ENCODE peak calls at places on chromosomes 13 and 19, in four cellular contexts. T is AG09309, R is brain microvascular endothelial cell, B is endothelial cell. E is an unnamed sample.

GRCh38 chr13:72689181-72689696 is 38.2 kb downstream of the MZT1 start:
- DNase-seq in T (no peak), B (no peak), R (no peak), E (no peak)

GRCh38 chr13:84649853-84650252 is 767.6 kb upstream of the SLITRK1 start:
- DNase-seq in B (no peak), T (no peak), R (no peak), E (no peak)

GRCh38 chr13:91311491-91311890 is 36.0 kb upstream of the MIR17HG start:
- DNase-seq in B (no peak), R (no peak), T (no peak), E (no peak)

GRCh38 chr19:53945441-53945840 is 17.3 kb upstream of the CACNG8 start:
- DNase-seq in T (no peak), B (peak), R (peak), E (no peak)

GRCh38 chr19:21084343-21084742 is 2.3 kb downstream of the ZNF714 start:
- DNase-seq in B (no peak), T (peak), R (peak), E (no peak)

GRCh38 chr19:48591021-48591420 is 15.5 kb upstream of the SPACA4 start:
- DNase-seq in R (no peak), T (no peak), B (no peak), E (no peak)

GRCh38 chr13:45162821-45163220 is 38.0 kb downstream of the KCTD4 start:
- DNase-seq in B (no peak), R (peak), T (peak), E (no peak)

GRCh38 chr19:1490311-1491113 is at the start of gene PCSK4:
- DNase-seq in R (peak), T (peak), B (peak), E (peak)

GRCh38 chr19:48726573-48726972 is 7.0 kb upstream of the MAMSTR start:
- DNase-seq in T (no peak), B (no peak), R (no peak), E (no peak)

GRCh38 chr13:108120332-108120731 is 95.0 kb downstream of the LIG4 start:
- DNase-seq in T (no peak), B (no peak), R (no peak), E (no peak)

GRCh38 chr13:36432106-36432544 is at the start of gene CCNA1:
- DNase-seq in B (peak), T (no peak), R (no peak), E (peak)

GRCh38 chr19:53057904-53058579 is 13.5 kb downstream of the ERVV-2 start:
- DNase-seq in B (peak), R (no peak), T (no peak), E (peak)

GRCh38 chr13:110352735-110353134 is 45.7 kb downstream of the COL4A2 start:
- DNase-seq in T (no peak), B (peak), R (no peak), E (no peak)

GRCh38 chr19:4393947-4394590 is 6.3 kb downstream of the SH3GL1 start:
- DNase-seq in T (no peak), B (no peak), R (no peak), E (no peak)

GRCh38 chr19:6214881-6215541 is 64.8 kb downstream of the MLLT1 start:
- DNase-seq in B (no peak), R (no peak), T (no peak), E (no peak)

GRCh38 chr13:33543631-33544030 is 258.1 kb upstream of the STARD13 start:
- DNase-seq in B (no peak), R (no peak), T (no peak), E (no peak)

GRCh38 chr13:31119966-31120733 is 41.6 kb downstream of the HSPH1 start:
- DNase-seq in R (no peak), B (no peak), T (no peak), E (no peak)

GRCh38 chr19:12647490-12648071 is 19.0 kb downstream of the MAN2B1 start:
- DNase-seq in T (no peak), B (no peak), R (peak), E (no peak)

GRCh38 chr19:45553464-45553863 is 31.1 kb downstream of the OPA3 start:
- DNase-seq in T (no peak), R (no peak), B (peak), E (peak)

GRCh38 chr13:34863360-34864135 is 78.5 kb upstream of the NBEA start:
- DNase-seq in T (peak), R (peak), B (no peak), E (no peak)

GRCh38 chr19:38004505-38005223 is 97.7 kb downstream of the SIPA1L3 start:
- DNase-seq in T (peak), B (peak), R (peak), E (peak)

GRCh38 chr13:49421391-49421790 is 22.5 kb downstream of the CAB39L start:
- DNase-seq in T (no peak), R (no peak), B (peak), E (no peak)

GRCh38 chr19:16001481-16002312 is 52.9 kb downstream of the OR10H4 start:
- DNase-seq in B (no peak), T (no peak), R (peak), E (no peak)

GRCh38 chr13:39612023-39612637 is 9.1 kb upstream of the LHFPL6 start:
- DNase-seq in B (peak), T (peak), R (peak), E (peak)

GRCh38 chr13:93298741-93299140 is 72.1 kb downstream of the GPC6 start:
- DNase-seq in B (no peak), T (peak), R (no peak), E (no peak)

GRCh38 chr19:49932731-49933131 is 3.4 kb upstream of the NUP62 start:
- DNase-seq in B (no peak), T (no peak), R (no peak), E (no peak)

GRCh38 chr13:24119593-24120508 is 40.7 kb upstream of the SPATA13 start:
- DNase-seq in B (peak), R (no peak), T (no peak), E (no peak)

GRCh38 chr13:105327727-105328126 is 1207.7 kb downstream of the EFNB2 start:
- DNase-seq in T (no peak), R (peak), B (no peak), E (no peak)

GRCh38 chr19:12047868-12048267 is 4.9 kb downstream of the ZNF878 start:
- DNase-seq in T (no peak), B (no peak), R (no peak), E (no peak)

GRCh38 chr13:31201341-31202024 is 1.7 kb downstream of the B3GLCT start:
- DNase-seq in T (no peak), R (peak), B (no peak), E (no peak)

GRCh38 chr13:26423634-26424033 is 133.8 kb upstream of the WASF3 start:
- DNase-seq in B (no peak), T (no peak), R (no peak), E (no peak)

GRCh38 chr13:110644892-110645521 is 29.7 kb downstream of the NAXD start:
- DNase-seq in T (peak), R (peak), B (peak), E (peak)

GRCh38 chr13:66068683-66069082 is 1161.5 kb downstream of the PCDH9 start:
- DNase-seq in T (no peak), B (no peak), R (no peak), E (no peak)

GRCh38 chr19:55156202-55157063 is 1.1 kb downstream of the TNNI3 start:
- DNase-seq in T (no peak), B (peak), R (peak), E (peak)

GRCh38 chr19:50417138-50417849 is 1.4 kb upstream of the SPIB start:
- DNase-seq in B (no peak), R (no peak), T (no peak), E (no peak)

GRCh38 chr13:99959127-99959529 is 12.4 kb downstream of the ZIC5 start:
- DNase-seq in R (no peak), T (no peak), B (no peak), E (no peak)

GRCh38 chr13:21517576-21517975 is 58.5 kb upstream of the ZDHHC20 start:
- DNase-seq in B (no peak), T (no peak), R (no peak), E (no peak)

GRCh38 chr19:18865973-18866799 is 29.8 kb downstream of the CERS1 start:
- DNase-seq in T (no peak), B (peak), R (peak), E (peak)
- TF ChIP-seq CTCF in T (peak), B (peak), R (peak), E (peak)

DNA sequence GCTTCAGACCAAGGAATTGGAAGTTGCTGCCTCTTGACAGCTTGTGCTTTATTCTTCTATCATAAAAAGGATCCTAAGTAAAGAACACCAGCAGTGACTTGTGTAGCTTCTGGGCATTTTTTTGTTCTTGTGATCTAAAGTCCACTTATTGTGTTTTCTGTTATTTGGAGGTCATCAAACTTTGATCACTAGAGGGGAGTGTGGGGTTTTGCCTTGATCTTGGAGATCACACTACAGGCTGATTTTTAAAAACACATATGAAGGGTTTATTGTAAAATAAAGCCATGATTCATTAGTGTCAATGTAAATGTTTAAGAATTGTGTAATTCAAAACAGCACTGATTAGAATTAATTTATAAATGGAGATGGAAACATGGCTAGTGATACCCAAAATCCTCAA is 328.7 kb upstream of the EDNRB start:
- DNase-seq in B (no peak), T (no peak), R (no peak), E (no peak)
- TF ChIP-seq CTCF in B (no peak), T (no peak), R (no peak), E (no peak)

GRCh38 chr19:8367327-8368001 is 3.5 kb downstream of the ANGPTL4 start:
- DNase-seq in T (peak), R (peak), B (peak), E (no peak)

GRCh38 chr19:8366121-8366581 is 2.2 kb downstream of the ANGPTL4 start:
- DNase-seq in T (no peak), R (no peak), B (no peak), E (no peak)

GRCh38 chr19:8361921-8362793 is 1.8 kb upstream of the ANGPTL4 start:
- DNase-seq in B (no peak), R (peak), T (peak), E (no peak)

GRCh38 chr19:8366961-8367326 is 3.0 kb downstream of the ANGPTL4 start:
- DNase-seq in R (no peak), B (no peak), T (no peak), E (no peak)

DNA sequence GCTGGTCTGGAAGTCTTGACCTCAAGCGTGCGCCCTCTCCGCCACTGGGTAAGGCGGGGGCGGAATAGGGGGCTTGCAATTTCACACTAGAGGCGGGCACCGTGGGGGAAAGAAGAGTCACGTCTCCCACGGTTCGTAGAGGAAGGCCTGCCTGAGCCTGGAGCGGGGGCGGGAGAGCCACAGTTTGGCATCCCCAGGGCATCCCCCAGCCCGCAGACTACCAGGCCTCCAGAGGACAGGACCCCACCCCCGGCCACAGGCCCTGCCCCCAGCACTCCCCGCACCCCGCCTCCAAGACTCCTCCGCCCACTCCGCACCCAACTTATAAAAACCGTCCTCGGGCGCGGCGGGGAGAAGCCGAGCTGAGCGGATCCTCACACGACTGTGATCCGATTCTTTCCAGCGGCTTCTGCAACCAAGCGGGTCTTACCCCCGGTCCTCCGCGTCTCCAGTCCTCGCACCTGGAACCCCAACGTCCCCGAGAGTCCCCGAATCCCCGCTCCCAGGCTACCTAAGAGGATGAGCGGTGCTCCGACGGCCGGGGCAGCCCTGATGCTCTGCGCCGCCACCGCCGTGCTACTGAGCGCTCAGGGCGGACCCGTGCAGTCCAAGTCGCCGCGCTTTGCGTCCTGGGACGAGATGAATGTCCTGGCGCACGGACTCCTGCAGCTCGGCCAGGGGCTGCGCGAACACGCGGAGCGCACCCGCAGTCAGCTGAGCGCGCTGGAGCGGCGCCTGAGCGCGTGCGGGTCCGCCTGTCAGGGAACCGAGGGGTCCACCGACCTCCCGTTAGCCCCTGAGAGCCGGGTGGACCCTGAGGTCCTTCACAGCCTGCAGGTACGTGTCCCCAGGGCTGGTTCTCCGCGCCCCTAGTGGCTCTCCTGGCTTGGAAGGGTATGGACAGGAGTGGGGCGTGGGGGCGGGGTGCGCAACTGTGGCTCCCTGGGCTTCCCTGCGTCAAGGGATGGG is at the start of gene ANGPTL4:
- DNase-seq in B (peak), T (no peak), R (peak), E (peak)
- TF ChIP-seq CTCF in B (no peak), T (peak), R (peak), E (peak)

GRCh38 chr19:42349378-42350107 is 24.1 kb downstream of the MEGF8 start:
- DNase-seq in T (no peak), B (no peak), R (no peak), E (no peak)

GRCh38 chr19:42351079-42351735 is 25.8 kb downstream of the MEGF8 start:
- DNase-seq in R (no peak), B (no peak), T (no peak), E (no peak)

GRCh38 chr19:42345191-42345812 is 19.9 kb downstream of the MEGF8 start:
- DNase-seq in T (peak), B (no peak), R (no peak), E (no peak)

GRCh38 chr19:42350417-42350816 is 25.0 kb downstream of the MEGF8 start:
- DNase-seq in T (no peak), R (no peak), B (no peak), E (no peak)

DNA sequence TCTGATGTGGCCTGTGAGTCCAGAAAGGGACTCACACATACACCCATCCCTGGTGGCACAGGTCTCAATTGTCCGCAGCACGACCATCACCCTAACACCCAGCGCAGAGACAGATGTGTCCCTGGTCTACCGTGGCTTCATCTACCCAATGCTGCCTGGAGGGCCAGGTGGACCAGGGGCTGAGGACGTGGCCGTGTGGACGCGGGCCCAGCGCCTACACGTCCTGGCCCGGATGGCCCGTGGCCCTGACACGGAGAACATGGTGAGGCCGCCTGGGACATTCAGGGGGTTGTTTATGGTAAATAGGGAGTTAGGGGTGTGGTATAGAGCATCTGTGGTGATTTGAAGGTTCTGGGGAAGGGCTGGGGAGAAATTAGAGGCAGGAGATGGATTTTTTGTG is 22.8 kb downstream of the MEGF8 start:
- DNase-seq in T (no peak), B (no peak), R (no peak), E (no peak)
- TF ChIP-seq CTCF in T (no peak), B (no peak), R (no peak), E (no peak)

GRCh38 chr19:35236638-35237400 is 8.3 kb upstream of the FAM187B start:
- DNase-seq in B (no peak), R (no peak), T (no peak), E (no peak)
- TF ChIP-seq CTCF in B (no peak), R (peak), T (peak), E (no peak)

DNA sequence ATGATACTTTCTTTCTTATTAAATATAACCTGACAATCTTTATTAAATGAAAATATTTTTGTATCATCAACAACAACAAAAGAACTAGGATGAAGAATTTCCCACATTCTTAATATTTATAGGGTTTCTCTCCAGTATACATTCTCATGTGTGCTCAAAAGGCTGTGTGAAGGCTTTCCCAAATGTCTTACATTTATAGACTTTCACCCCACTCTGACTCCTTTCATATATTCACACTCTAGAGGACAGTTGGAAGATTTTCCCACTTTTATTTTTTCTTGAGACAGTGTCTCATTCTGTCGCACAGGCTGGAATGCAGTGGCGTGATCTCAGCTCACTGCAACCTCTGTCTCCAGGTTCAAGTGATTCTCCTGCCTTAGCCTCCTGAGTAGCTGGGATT is 22.4 kb downstream of the ZNF14 start:
- DNase-seq in B (no peak), T (no peak), R (no peak), E (no peak)
- TF ChIP-seq CTCF in B (no peak), T (no peak), R (no peak), E (no peak)

GRCh38 chr19:423691-424466 is 14.9 kb upstream of the C2CD4C start:
- DNase-seq in R (no peak), T (no peak), B (no peak), E (no peak)

GRCh38 chr19:424546-424945 is 15.6 kb upstream of the C2CD4C start:
- DNase-seq in B (no peak), R (no peak), T (no peak), E (no peak)

GRCh38 chr19:419721-420515 is 11.0 kb upstream of the C2CD4C start:
- DNase-seq in T (no peak), B (no peak), R (no peak), E (no peak)

GRCh38 chr19:425056-425455 is 16.1 kb upstream of the C2CD4C start:
- DNase-seq in T (no peak), B (no peak), R (no peak), E (no peak)

DNA sequence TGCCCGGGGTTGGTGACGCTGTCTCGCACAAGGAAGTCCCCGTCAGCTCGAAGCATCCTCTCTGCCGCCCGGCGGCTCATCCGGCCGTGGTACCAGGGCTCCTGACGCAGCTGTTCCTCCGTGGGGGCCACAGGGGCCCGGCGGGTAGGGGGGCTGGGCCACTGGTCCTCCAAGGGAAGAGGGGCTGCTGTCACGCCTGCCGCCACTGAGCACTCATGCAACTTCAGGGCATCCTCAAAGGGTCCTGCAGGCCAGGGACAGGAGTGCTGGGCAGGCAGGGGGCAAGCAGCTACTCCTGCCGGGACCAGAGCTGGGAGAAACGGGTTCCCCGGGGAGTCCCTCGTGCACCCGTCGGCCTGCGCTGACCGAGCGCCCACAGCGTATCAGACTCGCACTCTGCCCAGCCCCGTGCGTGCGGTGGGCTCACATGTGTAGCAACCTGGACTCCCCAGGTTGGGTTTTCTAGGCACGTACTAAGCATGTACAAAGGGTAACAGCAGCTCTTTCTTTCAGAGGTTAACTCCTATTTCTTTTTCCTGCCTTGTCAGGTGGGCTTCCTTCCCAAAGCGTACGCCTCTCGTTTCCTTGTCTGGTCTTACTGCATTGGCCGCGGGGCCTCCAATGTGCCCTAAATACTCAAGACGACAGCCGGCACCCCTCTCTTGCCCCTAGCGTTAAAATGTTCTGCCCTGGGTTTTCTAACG is 13.4 kb upstream of the C2CD4C start:
- DNase-seq in B (no peak), R (no peak), T (no peak), E (no peak)
- TF ChIP-seq CTCF in B (no peak), R (no peak), T (no peak), E (no peak)

DNA sequence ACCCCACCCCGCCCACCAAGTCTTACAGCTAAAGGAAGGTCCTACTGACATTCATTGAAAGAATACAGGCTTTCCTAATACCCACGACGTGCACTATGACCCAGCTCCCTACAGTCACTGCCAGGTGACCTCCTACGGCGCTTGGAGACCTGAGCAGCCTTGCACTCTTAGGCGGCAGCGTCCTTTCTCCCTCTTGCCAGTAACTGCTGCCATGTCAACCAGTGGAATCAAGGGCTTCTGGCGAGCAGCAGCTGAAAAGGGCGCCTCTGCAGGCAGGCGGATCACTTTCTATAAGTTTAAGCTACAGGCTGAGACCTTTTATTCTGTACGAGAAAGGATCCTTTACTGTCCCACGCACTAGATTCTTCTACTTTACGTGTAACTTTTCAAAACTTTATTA is 2.0 kb downstream of the KCTD12 start:
- DNase-seq in B (peak), R (peak), T (no peak), E (no peak)
- TF ChIP-seq CTCF in B (no peak), R (peak), T (peak), E (peak)

E was measured in progenitor cell of endocrine pancreas.